ENCODE peak calls at places on chromosomes 7 and 10, in seven cellular contexts. U is HCT116, X is prostate gland, N is stomach, G is esophagus muscularis mucosa, B is endothelial cell of umbilical vein, A is suprapubic skin. T is an unnamed sample. For H3K4me1, the result is how much of the 10 kb centered on the place peaks cover.

GRCh38 chr10:22372922-22373321 is 27.6 kb downstream of the SPAG6 start:
- DNase-seq in X (peak), B (no peak), N (no peak), G (no peak), A (no peak), U (no peak), T (no peak)

GRCh38 chr7:88771417-88771816 is 11.9 kb downstream of the ZNF804B start:
- DNase-seq in N (no peak), U (no peak), X (no peak), G (no peak), A (no peak), B (no peak), T (no peak)

GRCh38 chr7:29573594-29573993 is 10.0 kb downstream of the PRR15 start:
- DNase-seq in N (no peak), U (no peak), G (no peak), B (no peak), X (no peak), A (no peak), T (no peak)

GRCh38 chr10:101834341-101834740 is 9.3 kb downstream of the KCNIP2 start:
- DNase-seq in X (no peak), U (no peak), B (no peak), A (no peak), G (no peak), N (no peak), T (peak)

GRCh38 chr7:28572321-28573058 is 160.2 kb downstream of the CREB5 start:
- DNase-seq in A (no peak), X (peak), N (no peak), G (no peak), B (no peak), U (no peak), T (no peak)

GRCh38 chr10:594584-595270 is 94.7 kb downstream of the DIP2C start:
- DNase-seq in X (no peak), G (no peak), A (no peak), N (no peak), B (no peak), U (no peak), T (no peak)

GRCh38 chr7:80929619-80930018 is 10.8 kb upstream of the SEMA3C start:
- DNase-seq in N (no peak), A (no peak), B (no peak), G (no peak), X (no peak), U (no peak), T (no peak)

GRCh38 chr7:116554436-116554835 is 29.6 kb downstream of the CAV1 start:
- DNase-seq in B (peak), X (no peak), G (no peak), N (no peak), U (no peak), A (no peak), T (no peak)

GRCh38 chr7:135802697-135803096 is 54.1 kb upstream of the FAM180A start:
- DNase-seq in G (no peak), A (no peak), N (no peak), B (no peak), X (no peak), U (no peak), T (no peak)

GRCh38 chr7:131544449-131545425 is 11.7 kb downstream of the PODXL start:
- DNase-seq in N (no peak), G (no peak), X (no peak), U (no peak), A (no peak), B (peak), T (peak)

GRCh38 chr10:132868995-132869394 is 73.4 kb downstream of the CFAP46 start:
- DNase-seq in G (no peak), B (no peak), A (peak), U (no peak), N (no peak), X (no peak), T (peak)

GRCh38 chr7:3309140-3309539 is 8.1 kb downstream of the SDK1 start:
- DNase-seq in G (no peak), N (no peak), X (no peak), U (no peak), A (no peak), B (no peak), T (no peak)

GRCh38 chr10:34528320-34528719 is 286.8 kb downstream of the PARD3 start:
- DNase-seq in X (no peak), G (no peak), N (no peak), U (peak), A (no peak), B (peak), T (no peak)

GRCh38 chr10:93745411-93746065 is 12.2 kb upstream of the LGI1 start:
- DNase-seq in U (no peak), N (no peak), B (no peak), X (no peak), A (no peak), G (no peak), T (no peak)

GRCh38 chr10:126634915-126635314 is 35.6 kb downstream of the C10orf90 start:
- DNase-seq in X (peak), N (no peak), U (no peak), B (no peak), A (no peak), G (no peak), T (no peak)

GRCh38 chr7:159036916-159037605 is 107.6 kb downstream of the VIPR2 start:
- DNase-seq in A (peak), B (no peak), X (no peak), G (peak), N (no peak), U (no peak), T (no peak)

GRCh38 chr7:91915401-91916067 is 25.1 kb upstream of the AKAP9 start:
- DNase-seq in U (no peak), N (no peak), G (no peak), A (no peak), X (no peak), B (no peak), T (no peak)

GRCh38 chr7:12570148-12570528 is 382 bp upstream of the SCIN start:
- DNase-seq in N (peak), B (no peak), X (peak), U (no peak), A (no peak), G (no peak), T (no peak)

GRCh38 chr10:79049931-79050895 is 18.6 kb upstream of the ZMIZ1 start:
- DNase-seq in N (no peak), X (no peak), U (no peak), B (no peak), A (peak), G (no peak), T (peak)

GRCh38 chr10:45261243-45261775 is 54.1 kb downstream of the OR13A1 start:
- DNase-seq in G (no peak), B (no peak), A (no peak), X (no peak), N (no peak), U (no peak), T (no peak)

GRCh38 chr7:23334482-23335056 is 35.4 kb downstream of the MALSU1 start:
- DNase-seq in A (no peak), N (peak), G (no peak), B (peak), X (peak), U (peak), T (no peak)

GRCh38 chr7:106070201-106070551 is 41.9 kb downstream of the SYPL1 start:
- DNase-seq in A (no peak), X (peak), U (no peak), G (peak), N (peak), B (no peak), T (no peak)

GRCh38 chr7:106069471-106070200 is 42.5 kb downstream of the SYPL1 start:
- DNase-seq in G (peak), N (no peak), B (no peak), X (no peak), A (no peak), U (no peak), T (no peak)

GRCh38 chr7:106068986-106069385 is 43.1 kb downstream of the SYPL1 start:
- DNase-seq in A (peak), B (no peak), X (no peak), N (no peak), G (peak), U (no peak), T (no peak)

GRCh38 chr7:106067678-106068077 is 44.4 kb downstream of the SYPL1 start:
- DNase-seq in U (no peak), G (no peak), B (no peak), A (no peak), X (no peak), N (no peak), T (no peak)

DNA sequence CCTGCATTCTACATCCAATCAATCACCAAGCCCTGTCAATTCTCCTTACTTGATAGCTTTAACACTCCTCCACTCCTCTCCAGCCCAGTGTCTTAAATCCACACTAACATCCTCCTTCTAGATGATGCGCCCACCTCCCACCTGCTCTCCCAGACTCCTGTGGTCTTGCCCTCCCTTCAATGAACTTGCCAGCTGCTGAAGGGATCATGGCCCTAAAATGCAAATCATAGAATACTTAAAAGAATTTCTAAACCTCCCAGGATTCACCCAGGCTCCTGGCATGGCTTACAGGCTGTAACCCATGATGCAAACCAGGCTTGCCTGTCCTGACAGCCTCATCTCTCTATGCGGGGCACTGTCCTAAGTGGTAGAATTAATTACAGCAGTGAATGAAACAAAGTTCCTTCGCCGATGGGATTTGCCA is 43.6 kb downstream of the SYPL1 start:
- DNase-seq in B (no peak), U (no peak), X (no peak), G (peak), A (no peak), N (no peak), T (no peak)
- TF ChIP-seq POLR2AphosphoS5 in B (no peak), U (no peak), X (no peak), G (peak), A (no peak), N (no peak), T (no peak)

DNA sequence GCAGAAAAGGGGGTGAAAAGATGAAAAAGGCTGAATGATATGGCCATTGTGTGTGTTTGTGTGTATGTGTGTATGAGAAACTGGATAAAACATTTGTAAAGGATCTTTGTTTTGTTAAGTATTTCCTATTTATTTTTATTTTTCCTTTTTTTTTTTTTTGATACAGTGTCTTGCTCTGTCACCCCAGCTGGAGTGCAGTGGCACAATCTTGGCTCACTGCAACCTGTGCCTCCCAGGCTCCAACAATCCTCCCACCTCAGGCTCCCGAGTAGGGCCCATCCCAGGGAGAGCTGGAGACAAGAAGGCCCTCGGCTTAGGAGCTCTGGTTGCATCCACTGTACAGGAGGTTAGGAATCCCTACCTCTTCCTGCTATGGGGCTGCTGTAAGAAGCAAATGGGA is 6.9 kb upstream of the CALML5 start:
- DNase-seq in A (no peak), B (no peak), G (no peak), U (no peak), X (no peak), N (no peak), T (no peak)
- H3K4me1 ChIP-seq in A (half or more), B (under half), G (under half), U (under half), X (under half), N (under half), T (under half)

GRCh38 chr7:100897111-100897608 is 1.5 kb upstream of the ACHE start:
- DNase-seq in G (no peak), X (peak), U (no peak), A (peak), N (peak), B (no peak), T (peak)

GRCh38 chr7:100894860-100895700 is 608 bp downstream of the ACHE start:
- DNase-seq in A (peak), N (peak), B (no peak), X (peak), U (no peak), G (no peak), T (peak)

GRCh38 chr7:100895701-100895955 is at the start of gene ACHE:
- DNase-seq in G (no peak), X (no peak), A (no peak), U (no peak), N (no peak), B (no peak), T (no peak)

GRCh38 chr7:100896743-100897051 is 1.0 kb upstream of the ACHE start:
- DNase-seq in B (no peak), U (no peak), X (no peak), A (no peak), G (no peak), N (no peak), T (peak)

DNA sequence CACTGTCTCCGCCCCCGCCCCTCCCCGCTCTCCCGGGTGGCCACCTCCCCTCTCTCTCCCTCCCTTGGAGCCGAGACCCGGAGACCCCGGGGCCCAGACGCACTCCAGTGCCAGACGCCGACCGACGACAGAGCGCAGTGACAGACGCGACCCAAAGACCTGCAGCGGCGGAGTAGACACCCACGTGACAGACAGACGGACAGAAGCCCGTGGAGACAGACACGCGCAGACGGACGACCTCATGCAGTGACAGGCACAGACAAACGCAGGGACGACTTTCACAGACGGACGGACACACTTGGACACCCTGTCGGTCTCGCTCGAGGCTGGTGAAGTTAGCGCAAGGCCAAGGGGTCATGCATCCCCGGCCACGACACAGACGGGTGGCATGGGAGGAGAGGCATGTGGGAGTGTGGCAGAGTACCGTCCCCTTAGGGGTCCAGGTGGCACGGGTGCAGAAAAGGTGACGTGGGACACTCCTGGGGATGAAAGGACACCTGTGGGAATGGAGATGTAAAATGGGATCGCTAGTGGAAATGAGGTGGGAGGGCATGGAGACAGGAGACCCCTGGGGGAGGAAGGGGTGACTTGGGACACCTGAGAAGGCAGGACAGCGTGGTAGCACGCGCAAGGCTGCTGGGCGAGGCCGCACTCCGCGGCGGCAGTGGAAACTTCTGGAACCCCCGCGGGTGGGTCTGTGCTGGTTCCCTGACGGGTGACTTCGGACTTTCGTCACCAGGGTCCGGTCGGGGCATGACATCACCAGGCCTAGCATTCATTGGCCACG is 461 bp upstream of the ACHE start:
- DNase-seq in A (peak), B (no peak), N (peak), G (no peak), U (no peak), X (no peak), T (peak)
- TF ChIP-seq POLR2A in A (no peak), B (no peak), N (no peak), G (no peak), U (no peak), X (peak), T (no peak)

DNA sequence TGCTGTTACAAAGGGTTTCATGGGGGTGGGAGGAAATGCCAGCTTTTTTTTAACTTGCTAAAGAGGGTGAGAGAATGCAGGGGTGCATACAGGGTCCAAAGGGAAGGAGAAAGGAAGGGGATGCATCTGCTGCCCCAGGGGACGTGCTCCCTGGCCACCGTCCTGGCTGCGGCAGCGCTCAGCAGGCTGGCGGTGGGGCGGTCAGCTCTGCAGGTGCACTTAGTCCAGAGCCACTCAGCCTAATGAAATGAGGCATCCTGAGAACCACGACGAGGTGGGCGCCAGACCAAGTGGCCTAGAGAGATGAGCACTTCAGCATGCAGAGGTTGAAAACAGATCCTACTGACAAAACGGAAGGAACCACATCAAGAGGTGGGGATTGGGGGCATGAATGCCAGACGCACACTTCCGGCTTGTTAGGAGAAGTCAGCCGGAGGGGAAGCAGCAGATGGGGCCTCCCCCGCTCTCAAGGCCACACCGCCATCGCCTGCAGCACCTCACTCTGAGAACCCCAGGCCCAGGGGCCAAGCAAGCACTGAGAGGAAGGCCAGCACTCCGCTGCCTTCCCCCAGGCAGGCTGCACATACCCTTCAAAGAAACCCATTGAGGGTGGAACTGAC is 94.5 kb downstream of the MAD1L1 start:
- DNase-seq in N (no peak), G (no peak), X (no peak), B (peak), U (no peak), A (no peak), T (peak)
- TF ChIP-seq POLR2AphosphoS5 in N (no peak), G (no peak), X (no peak), B (no peak), U (no peak), A (no peak), T (peak)

GRCh38 chr7:98267305-98267704 is 14.2 kb upstream of the BRI3 start:
- DNase-seq in B (no peak), A (no peak), U (no peak), X (no peak), N (no peak), G (no peak), T (no peak)
- H3K4me1 ChIP-seq in B (under half), A (under half), U (under half), X (under half), N (under half), G (under half), T (under half)